ENCODE peak calls at places on chromosome 5, in four cellular contexts. X is dorsolateral prefrontal cortex; J is stimulated activated CD8-positive, alpha-beta memory T cell treated with anti-CD3 and anti-CD28 coated beads, Interleukin-4, amount 100 ng/mL, for 4 hours; K is NCI-H774. E is an unnamed sample.

GRCh38 chr5:98969400-98969799 is 40.6 kb upstream of the CHD1 start:
- DNase-seq in X (no peak), K (no peak), J (no peak), E (no peak)

GRCh38 chr5:37111426-37112382 is 137.5 kb downstream of the CPLANE1 start:
- DNase-seq in J (no peak), K (no peak), X (no peak), E (no peak)

GRCh38 chr5:170554566-170555267 is 50.9 kb downstream of the KCNIP1 start:
- DNase-seq in K (no peak), X (no peak), J (no peak), E (no peak)

GRCh38 chr5:69484891-69485290 is 7.7 kb upstream of the OCLN start:
- DNase-seq in X (no peak), J (no peak), K (no peak), E (no peak)

GRCh38 chr5:65198777-65199120 is 283.0 kb downstream of the ADAMTS6 start:
- DNase-seq in X (no peak), J (no peak), K (no peak), E (no peak)

GRCh38 chr5:89265511-89266169 is 382.7 kb upstream of the MEF2C start:
- DNase-seq in J (no peak), X (no peak), K (no peak), E (no peak)

GRCh38 chr5:111699324-111699723 is 57.7 kb downstream of the NREP start:
- DNase-seq in K (no peak), X (no peak), J (no peak), E (no peak)

GRCh38 chr5:125012727-125013451 is 266.4 kb upstream of the ZNF608 start:
- DNase-seq in J (no peak), X (no peak), K (no peak), E (no peak)

GRCh38 chr5:173720341-173721258 is 104.2 kb upstream of the BOD1 start:
- DNase-seq in J (no peak), K (no peak), X (no peak), E (no peak)

GRCh38 chr5:160774646-160775313 is 77.2 kb downstream of the ATP10B start:
- DNase-seq in X (peak; percentile 60), J (no peak), K (no peak), E (no peak)

GRCh38 chr5:37774912-37775483 is 64.8 kb downstream of the GDNF start:
- DNase-seq in K (no peak), X (no peak), J (no peak), E (no peak)

GRCh38 chr5:137632716-137633115 is 103.2 kb downstream of the KLHL3 start:
- DNase-seq in J (no peak), K (no peak), X (no peak), E (no peak)

GRCh38 chr5:10590226-10591047 is 26.6 kb downstream of the ANKRD33B start:
- DNase-seq in X (peak; percentile 15), K (no peak), J (no peak), E (peak; percentile 5)

E was measured in activated CD8-positive, alpha-beta memory T cell treated with anti-CD3 and anti-CD28 coated beads, Interleukin-2, amount 10 ng/mL, durations not matched to agents 7 days and 5 days.